ENCODE peak calls at places on chromosomes 6 and 20, in eight cellular contexts. X, W, R, M, V, G, P and D are unnamed samples. For H3K4me1 and H3K9me3, the result is how much of the 10 kb centered on the place peaks cover.

GRCh38 chr6:122207794-122208193 is 191.7 kb upstream of the HSF2 start:
- DNase-seq in X (no peak), W (no peak), R (no peak), M (peak), V (no peak), G (no peak), P (no peak), D (no peak)

GRCh38 chr20:5657190-5657872 is 92.9 kb upstream of the SHLD1 start:
- DNase-seq in X (no peak), W (no peak), R (no peak), M (peak), V (peak), G (peak), P (peak), D (peak)

GRCh38 chr6:128519931-128520435 is 416 bp downstream of the PTPRK start:
- DNase-seq in X (peak), W (no peak), R (peak), M (no peak), V (peak), G (peak), P (peak), D (peak)

GRCh38 chr6:37254881-37255280 is 2.7 kb upstream of the TBC1D22B start:
- DNase-seq in X (no peak), W (no peak), R (no peak), M (no peak), V (no peak), G (no peak), P (no peak), D (no peak)

GRCh38 chr6:167708501-167709094 is 118.1 kb upstream of the AFDN start:
- DNase-seq in X (no peak), W (no peak), R (no peak), M (no peak), V (no peak), G (no peak), P (no peak), D (no peak)

GRCh38 chr6:47634210-47635047 is 64.0 kb upstream of the ADGRF4 start:
- DNase-seq in X (no peak), W (no peak), R (no peak), M (no peak), V (no peak), G (no peak), P (no peak), D (no peak)

GRCh38 chr6:131754088-131754487 is 43.3 kb upstream of the CTAGE9 start:
- DNase-seq in X (no peak), W (no peak), R (no peak), M (peak), V (no peak), G (no peak), P (no peak), D (no peak)

GRCh38 chr6:57216235-57217101 is 5.6 kb downstream of the RAB23 start:
- DNase-seq in X (peak), W (no peak), R (no peak), M (peak), V (peak), G (no peak), P (no peak), D (no peak)

GRCh38 chr20:210809-211502 is 16.1 kb upstream of the DEFB129 start:
- DNase-seq in X (no peak), W (no peak), R (no peak), M (no peak), V (peak), G (no peak), P (no peak), D (no peak)

GRCh38 chr6:166076625-166077024 is 91.0 kb downstream of the TBXT start:
- DNase-seq in X (no peak), W (no peak), R (no peak), M (no peak), V (no peak), G (peak), P (no peak), D (no peak)

GRCh38 chr6:10861086-10861485 is 20.8 kb downstream of the GCM2 start:
- DNase-seq in X (no peak), W (no peak), R (no peak), M (no peak), V (no peak), G (no peak), P (no peak), D (no peak)

GRCh38 chr6:156780117-156780641 is 3.0 kb downstream of the ARID1B start:
- DNase-seq in X (no peak), W (no peak), R (peak), M (peak), V (peak), G (peak), P (peak), D (peak)

GRCh38 chr20:57957397-57958049 is 247.7 kb upstream of the PMEPA1 start:
- DNase-seq in X (no peak), W (no peak), R (no peak), M (peak), V (no peak), G (no peak), P (no peak), D (no peak)

GRCh38 chr6:20652691-20653479 is 118.6 kb downstream of the CDKAL1 start:
- DNase-seq in X (no peak), W (no peak), R (no peak), M (peak), V (no peak), G (peak), P (no peak), D (peak)

GRCh38 chr6:125310994-125311649 is 9.4 kb upstream of the HDDC2 start:
- DNase-seq in X (no peak), W (no peak), R (peak), M (peak), V (peak), G (peak), P (peak), D (peak)

GRCh38 chr6:46729810-46730342 is 5.3 kb downstream of the PLA2G7 start:
- DNase-seq in X (no peak), W (no peak), R (no peak), M (no peak), V (no peak), G (no peak), P (no peak), D (no peak)

GRCh38 chr20:33370296-33370695 is 31.0 kb downstream of the CDK5RAP1 start:
- DNase-seq in X (no peak), W (no peak), R (no peak), M (peak), V (peak), G (no peak), P (no peak), D (no peak)

GRCh38 chr6:33962186-33962585 is 158.4 kb upstream of the MLN start:
- DNase-seq in X (no peak), W (peak), R (no peak), M (peak), V (no peak), G (no peak), P (no peak), D (peak)

GRCh38 chr20:61123286-61123685 is 128.8 kb upstream of the CDH4 start:
- DNase-seq in X (no peak), W (no peak), R (no peak), M (no peak), V (no peak), G (no peak), P (no peak), D (no peak)

GRCh38 chr6:148323344-148323743 is 19.3 kb upstream of the SASH1 start:
- DNase-seq in X (no peak), W (no peak), R (no peak), M (no peak), V (no peak), G (no peak), P (no peak), D (no peak)

GRCh38 chr20:1897965-1898464 is 2.8 kb downstream of the SIRPA start:
- DNase-seq in X (no peak), W (no peak), R (no peak), M (no peak), V (no peak), G (no peak), P (no peak), D (no peak)

GRCh38 chr20:51733070-51733469 is 35.1 kb downstream of the ATP9A start:
- DNase-seq in X (no peak), W (no peak), R (no peak), M (no peak), V (no peak), G (no peak), P (no peak), D (no peak)

GRCh38 chr6:38262041-38262440 is 377.7 kb downstream of the BTBD9 start:
- DNase-seq in X (no peak), W (no peak), R (peak), M (peak), V (no peak), G (peak), P (no peak), D (peak)

GRCh38 chr20:41617059-41617921 is 887 bp downstream of the CHD6 start:
- DNase-seq in X (peak), W (peak), R (peak), M (peak), V (peak), G (peak), P (peak), D (peak)

GRCh38 chr6:61947311-61947970 is 338.6 kb downstream of the KHDRBS2 start:
- DNase-seq in X (no peak), W (no peak), R (no peak), M (no peak), V (no peak), G (no peak), P (no peak), D (no peak)

GRCh38 chr6:75604294-75604693 is 2.6 kb downstream of the SENP6 start:
- DNase-seq in X (no peak), W (no peak), R (no peak), M (no peak), V (peak), G (no peak), P (no peak), D (no peak)

GRCh38 chr6:14875678-14876063 is 370.2 kb upstream of the JARID2 start:
- DNase-seq in X (no peak), W (no peak), R (no peak), M (no peak), V (no peak), G (no peak), P (no peak), D (no peak)

GRCh38 chr6:149545258-149545753 is 537 bp downstream of the PPIL4 start:
- DNase-seq in X (peak), W (peak), R (peak), M (peak), V (peak), G (peak), P (peak), D (peak)

GRCh38 chr6:142696689-142697088 is 248.3 kb downstream of the HIVEP2 start:
- DNase-seq in X (peak), W (peak), R (no peak), M (no peak), V (no peak), G (no peak), P (peak), D (no peak)

GRCh38 chr20:24211972-24212371 is 223.4 kb upstream of the GGTLC1 start:
- DNase-seq in X (no peak), W (no peak), R (no peak), M (no peak), V (no peak), G (no peak), P (no peak), D (no peak)

GRCh38 chr6:160248538-160248937 is 10.1 kb downstream of the SLC22A2 start:
- DNase-seq in X (no peak), W (no peak), R (no peak), M (peak), V (no peak), G (peak), P (no peak), D (no peak)

GRCh38 chr6:169589293-169589692 is 112.5 kb downstream of the WDR27 start:
- DNase-seq in X (no peak), W (no peak), R (no peak), M (peak), V (peak), G (no peak), P (no peak), D (peak)

GRCh38 chr6:163454425-163454824 is 39.9 kb downstream of the QKI start:
- DNase-seq in X (no peak), W (no peak), R (no peak), M (no peak), V (no peak), G (no peak), P (no peak), D (no peak)
- H3K4me1 ChIP-seq in X (half or more), W (under half), R (under half), M (under half), V (under half), G (under half), P (under half), D (under half)

GRCh38 chr6:114087496-114087895 is 116.5 kb upstream of the HDAC2 start:
- DNase-seq in X (no peak), W (no peak), R (no peak), M (peak), V (no peak), G (no peak), P (no peak), D (no peak)
- H3K27ac ChIP-seq in X (no peak), W (no peak), R (no peak), M (no peak), V (no peak), G (no peak), P (no peak), D (no peak)

DNA sequence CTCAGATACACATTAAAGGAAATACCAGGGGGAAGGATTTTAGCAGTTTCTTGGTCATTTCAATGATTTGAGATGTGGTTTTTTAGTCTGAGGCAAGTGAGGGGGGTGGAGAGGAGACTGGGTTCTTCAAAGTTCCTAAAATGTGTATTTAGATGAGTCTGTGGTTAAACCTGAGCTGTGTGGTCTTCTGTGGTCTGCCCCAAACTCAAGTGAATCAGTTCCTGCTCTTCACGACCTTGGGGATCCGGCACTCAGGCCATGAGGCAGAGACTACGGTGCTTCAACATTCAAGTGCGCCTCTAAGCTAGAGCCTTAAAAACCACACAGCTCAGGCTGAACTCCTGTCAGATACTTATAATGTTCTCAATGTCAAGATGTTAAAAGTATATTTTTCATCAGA is 406.7 kb downstream of the LMBRD1 start:
- DNase-seq in X (no peak), W (no peak), R (no peak), M (peak), V (no peak), G (no peak), P (no peak), D (no peak)
- H3K9me3 ChIP-seq in X (under half), W (under half), R (under half), M (under half), V (under half), G (under half), P (under half), D (under half)

GRCh38 chr6:73519943-73520687 is 717 bp downstream of the EEF1A1 start:
- DNase-seq in X (peak), W (peak), R (no peak), M (peak), V (peak), G (peak), P (peak), D (peak)

GRCh38 chr6:73513496-73513854 is 7.4 kb downstream of the EEF1A1 start:
- DNase-seq in X (no peak), W (no peak), R (no peak), M (no peak), V (no peak), G (peak), P (no peak), D (no peak)

GRCh38 chr6:73515204-73516101 is 5.4 kb downstream of the EEF1A1 start:
- DNase-seq in X (no peak), W (no peak), R (no peak), M (peak), V (peak), G (peak), P (peak), D (peak)

GRCh38 chr6:73514746-73515110 is 6.1 kb downstream of the EEF1A1 start:
- DNase-seq in X (no peak), W (no peak), R (no peak), M (no peak), V (no peak), G (peak), P (no peak), D (no peak)

GRCh38 chr6:73516712-73517489 is 3.9 kb downstream of the EEF1A1 start:
- DNase-seq in X (no peak), W (no peak), R (no peak), M (no peak), V (no peak), G (no peak), P (no peak), D (peak)
- H3K4me1 ChIP-seq in X (under half), W (under half), R (under half), M (under half), V (under half), G (under half), P (under half), D (under half)